ENCODE peak calls at places on chromosomes 12 and 14, in six cellular contexts. B is T-helper 9 cell, O is retina, J is D721Med, M is HuH-7, X is A549. T is an unnamed sample.

GRCh38 chr12:58030566-58031279 is 89.4 kb downstream of the ATP23 start:
- DNase-seq in M (no peak), J (no peak), X (no peak), O (no peak), B (no peak), T (peak)

GRCh38 chr12:107091381-107091780 is 2.0 kb downstream of the CRY1 start:
- DNase-seq in O (no peak), X (peak), B (no peak), M (no peak), J (no peak), T (peak)

GRCh38 chr12:27367078-27367477 is 34.4 kb downstream of the BMAL2 start:
- DNase-seq in X (no peak), O (no peak), B (no peak), M (no peak), J (no peak), T (no peak)

GRCh38 chr12:30967026-30967425 is 40.5 kb downstream of the TSPAN11 start:
- DNase-seq in B (no peak), X (no peak), J (no peak), M (no peak), O (no peak), T (no peak)

GRCh38 chr14:61380984-61381383 is 59.6 kb downstream of the PRKCH start:
- DNase-seq in J (no peak), M (no peak), X (no peak), O (no peak), B (no peak), T (no peak)

GRCh38 chr14:70648374-70648773 is 6.7 kb downstream of the TTC9 start:
- DNase-seq in M (no peak), J (no peak), B (no peak), X (no peak), O (no peak), T (no peak)

GRCh38 chr12:112370156-112370555 is 12.1 kb downstream of the HECTD4 start:
- DNase-seq in J (no peak), X (no peak), O (no peak), B (no peak), M (no peak), T (no peak)

GRCh38 chr14:97113339-97113738 is 316.2 kb downstream of the VRK1 start:
- DNase-seq in J (no peak), B (no peak), O (no peak), X (peak), M (no peak), T (no peak)

GRCh38 chr12:46771268-46771837 is 54.4 kb downstream of the SLC38A4 start:
- DNase-seq in X (no peak), O (no peak), B (no peak), J (no peak), M (no peak), T (peak)

GRCh38 chr14:38554046-38554445 is 298.2 kb upstream of the CLEC14A start:
- DNase-seq in X (no peak), M (no peak), B (no peak), J (no peak), O (no peak), T (no peak)

GRCh38 chr12:104226672-104227071 is 11.1 kb downstream of the TXNRD1 start:
- DNase-seq in X (no peak), M (no peak), O (no peak), B (no peak), J (no peak), T (peak)

GRCh38 chr14:97777622-97778021 is 980.4 kb downstream of the VRK1 start:
- DNase-seq in M (no peak), J (no peak), X (no peak), O (no peak), B (no peak), T (no peak)

GRCh38 chr12:20342111-20342510 is 26.2 kb upstream of the PDE3A start:
- DNase-seq in O (no peak), J (no peak), M (no peak), X (peak), B (no peak), T (peak)

GRCh38 chr12:124854637-124855184 is 9.0 kb downstream of the SCARB1 start:
- DNase-seq in O (no peak), J (no peak), X (no peak), B (no peak), M (no peak), T (no peak)

GRCh38 chr14:78959674-78960264 is 789.6 kb downstream of the NRXN3 start:
- DNase-seq in O (peak), J (peak), X (peak), B (peak), M (peak), T (peak)

GRCh38 chr14:52043690-52044089 is 25.2 kb downstream of the NID2 start:
- DNase-seq in X (peak), B (peak), M (peak), O (peak), J (no peak), T (no peak)

GRCh38 chr12:120631097-120631496 is 9.3 kb upstream of the CABP1 start:
- DNase-seq in B (no peak), M (no peak), X (no peak), J (no peak), O (no peak), T (no peak)

GRCh38 chr12:105911966-105912365 is 226.8 kb downstream of the NUAK1 start:
- DNase-seq in O (no peak), M (no peak), B (no peak), J (no peak), X (no peak), T (no peak)

GRCh38 chr14:64703393-64704144 is 655 bp upstream of the PLEKHG3 start:
- DNase-seq in M (no peak), X (no peak), J (no peak), O (no peak), B (no peak), T (no peak)

GRCh38 chr12:33628087-33628486 is 188.5 kb upstream of the SYT10 start:
- DNase-seq in B (no peak), O (no peak), J (no peak), M (no peak), X (peak), T (no peak)

GRCh38 chr12:46438719-46439319 is 66.2 kb upstream of the SLC38A2 start:
- DNase-seq in B (no peak), J (no peak), M (no peak), O (no peak), X (no peak), T (no peak)

GRCh38 chr14:100747021-100747586 is 20.4 kb downstream of the DLK1 start:
- DNase-seq in X (peak), O (no peak), M (no peak), J (no peak), B (no peak), T (peak)

GRCh38 chr12:1539135-1539534 is 55.2 kb downstream of the FBXL14 start:
- DNase-seq in B (no peak), X (no peak), O (no peak), M (no peak), J (no peak), T (no peak)

GRCh38 chr12:132596016-132596415 is 14.4 kb downstream of the LRCOL1 start:
- DNase-seq in O (no peak), M (no peak), X (peak), B (no peak), J (no peak), T (peak)

GRCh38 chr14:103072595-103073366 is 11.2 kb upstream of the LBHD2 start:
- DNase-seq in B (no peak), X (peak), M (no peak), J (no peak), O (no peak), T (no peak)

GRCh38 chr12:111557271-111558106 is 41.6 kb downstream of the ATXN2 start:
- DNase-seq in J (no peak), O (no peak), X (no peak), B (no peak), M (no peak), T (peak)

GRCh38 chr14:71586131-71586893 is 345.9 kb upstream of the RGS6 start:
- DNase-seq in J (no peak), X (no peak), O (peak), M (no peak), B (no peak), T (peak)

GRCh38 chr14:65421201-65421981 is 8.9 kb downstream of the FUT8 start:
- DNase-seq in O (no peak), M (no peak), B (no peak), X (peak), J (no peak), T (peak)

T was measured in iris pigment epithelial cell.